ENCODE peak calls at places on chromosomes 11 and 22, in eight cellular contexts. One of them, this sample, is unnamed.

GRCh38 chr11:100576044-100577021 is 110.8 kb upstream of the ARHGAP42 start:
- DNase-seq in uterus: no peak
- DNase-seq in gastrocnemius medialis: no peak
- DNase-seq in IMR-90: peak; percentile 73
- DNase-seq in HepG2: peak; percentile 41
- DNase-seq in esophagus squamous epithelium: no peak
- DNase-seq in K562: peak; percentile 27
- DNase-seq in breast epithelium: no peak
- DNase-seq in this sample: no peak

GRCh38 chr11:19617830-19618523 is 94.7 kb upstream of the NAV2 start:
- DNase-seq in breast epithelium: no peak
- DNase-seq in gastrocnemius medialis: no peak
- DNase-seq in esophagus squamous epithelium: no peak
- DNase-seq in uterus: no peak
- DNase-seq in HepG2: no peak
- DNase-seq in IMR-90: no peak
- DNase-seq in K562: no peak
- DNase-seq in this sample: no peak

GRCh38 chr11:35714882-35715612 is 52.5 kb downstream of the TRIM44 start:
- DNase-seq in uterus: no peak
- DNase-seq in breast epithelium: no peak
- DNase-seq in K562: no peak
- DNase-seq in esophagus squamous epithelium: no peak
- DNase-seq in IMR-90: peak; percentile 76
- DNase-seq in gastrocnemius medialis: no peak
- DNase-seq in HepG2: no peak
- DNase-seq in this sample: no peak

GRCh38 chr22:21802056-21802455 is 65.4 kb downstream of the MAPK1 start:
- DNase-seq in IMR-90: peak; percentile 34
- DNase-seq in breast epithelium: no peak
- DNase-seq in uterus: no peak
- DNase-seq in K562: no peak
- DNase-seq in esophagus squamous epithelium: no peak
- DNase-seq in HepG2: no peak
- DNase-seq in gastrocnemius medialis: no peak
- DNase-seq in this sample: no peak

GRCh38 chr11:86737752-86738151 is 62.6 kb upstream of the PRSS23 start:
- DNase-seq in IMR-90: peak; percentile 49
- DNase-seq in esophagus squamous epithelium: no peak
- DNase-seq in HepG2: no peak
- DNase-seq in gastrocnemius medialis: no peak
- DNase-seq in breast epithelium: no peak
- DNase-seq in K562: no peak
- DNase-seq in uterus: no peak
- DNase-seq in this sample: no peak

GRCh38 chr11:36748856-36749255 is 150.8 kb upstream of the RAG2 start:
- DNase-seq in HepG2: no peak
- DNase-seq in IMR-90: no peak
- DNase-seq in uterus: no peak
- DNase-seq in breast epithelium: no peak
- DNase-seq in K562: no peak
- DNase-seq in esophagus squamous epithelium: no peak
- DNase-seq in gastrocnemius medialis: no peak
- DNase-seq in this sample: no peak

GRCh38 chr11:68843052-68843561 is 1.4 kb upstream of the CPT1A start:
- DNase-seq in breast epithelium: no peak
- DNase-seq in esophagus squamous epithelium: no peak
- DNase-seq in uterus: peak; percentile 39
- DNase-seq in HepG2: no peak
- DNase-seq in K562: no peak
- DNase-seq in gastrocnemius medialis: no peak
- DNase-seq in IMR-90: peak; percentile 29
- DNase-seq in this sample: peak; percentile 51

GRCh38 chr11:84291996-84292395 is 1005.8 kb upstream of the CCDC90B start:
- DNase-seq in gastrocnemius medialis: no peak
- DNase-seq in IMR-90: peak; percentile 39
- DNase-seq in uterus: no peak
- DNase-seq in esophagus squamous epithelium: no peak
- DNase-seq in breast epithelium: no peak
- DNase-seq in K562: no peak
- DNase-seq in HepG2: no peak
- DNase-seq in this sample: no peak

GRCh38 chr11:130371004-130371590 is 56.4 kb upstream of the ZBTB44 start:
- DNase-seq in breast epithelium: no peak
- DNase-seq in IMR-90: no peak
- DNase-seq in uterus: no peak
- DNase-seq in gastrocnemius medialis: no peak
- DNase-seq in esophagus squamous epithelium: no peak
- DNase-seq in K562: peak; percentile 15
- DNase-seq in HepG2: no peak
- DNase-seq in this sample: no peak

GRCh38 chr22:37418627-37419369 is 8.5 kb downstream of the ELFN2 start:
- DNase-seq in gastrocnemius medialis: no peak
- DNase-seq in breast epithelium: no peak
- DNase-seq in HepG2: no peak
- DNase-seq in uterus: no peak
- DNase-seq in K562: no peak
- DNase-seq in esophagus squamous epithelium: no peak
- DNase-seq in IMR-90: no peak
- DNase-seq in this sample: no peak
- H3K27ac ChIP-seq in gastrocnemius medialis: no peak overlapping the region
- H3K27ac ChIP-seq in breast epithelium: no peak overlapping the region
- H3K27ac ChIP-seq in HepG2: no peak overlapping the region
- H3K27ac ChIP-seq in uterus: no peak overlapping the region
- H3K27ac ChIP-seq in K562: no peak overlapping the region
- H3K27ac ChIP-seq in esophagus squamous epithelium: no peak overlapping the region
- H3K27ac ChIP-seq in IMR-90: no peak overlapping the region
- H3K27ac ChIP-seq in this sample: no peak overlapping the region

DNA sequence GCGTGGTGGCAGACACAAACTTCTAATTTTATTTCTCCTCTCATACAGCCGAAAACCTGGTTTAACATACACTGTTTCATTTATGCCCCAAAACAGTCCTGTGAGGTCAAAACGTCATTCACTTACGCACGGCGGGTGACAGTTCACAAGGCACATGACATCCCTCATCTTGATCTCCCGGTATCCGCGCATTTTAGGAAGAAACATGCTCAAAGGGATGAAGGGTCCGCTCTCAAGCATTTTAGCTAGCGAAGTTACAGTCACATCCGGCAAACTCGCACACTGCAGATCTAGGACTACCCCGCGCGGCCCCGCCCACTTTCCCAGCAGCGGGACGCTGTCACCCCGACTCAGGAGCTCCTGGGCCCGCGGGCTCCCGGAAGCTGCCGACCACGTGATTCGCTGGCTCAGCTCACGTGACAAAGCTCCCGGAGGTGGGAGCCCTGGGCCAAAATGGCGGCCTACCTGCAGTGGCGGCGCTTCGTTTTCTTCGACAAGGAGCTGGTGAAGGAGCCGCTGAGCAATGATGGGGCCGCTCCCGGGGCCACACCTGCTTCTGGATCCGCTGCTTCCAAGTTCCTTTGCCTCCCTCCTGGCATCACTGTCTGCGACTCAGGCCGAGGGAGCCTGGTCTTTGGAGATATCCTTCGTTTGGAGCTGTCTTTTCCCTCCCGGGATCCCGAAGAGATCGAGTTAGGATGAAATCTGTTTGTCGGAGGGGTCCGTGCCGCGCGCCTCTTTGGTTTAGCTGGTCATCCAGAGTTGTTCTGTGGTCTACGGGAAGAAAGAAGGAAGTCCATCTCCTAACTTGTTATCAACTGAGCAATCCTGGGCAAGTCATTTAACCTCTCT is at the start of gene VPS11:
- DNase-seq in esophagus squamous epithelium: peak; percentile 87
- DNase-seq in gastrocnemius medialis: peak; percentile 97
- DNase-seq in breast epithelium: peak; percentile 98
- DNase-seq in K562: peak; percentile 98
- DNase-seq in HepG2: peak; percentile 92
- DNase-seq in IMR-90: peak; percentile 96
- DNase-seq in uterus: peak; percentile 96
- DNase-seq in this sample: peak; percentile 98
- TF ChIP-seq POLR2A in esophagus squamous epithelium: peak; percentile 64
- TF ChIP-seq POLR2A in gastrocnemius medialis: peak; percentile 70
- TF ChIP-seq POLR2A in breast epithelium: peak; percentile 35
- TF ChIP-seq POLR2A in K562: peak; percentile 80
- TF ChIP-seq POLR2A in HepG2: peak; percentile 70
- TF ChIP-seq POLR2A in IMR-90: peak; percentile 47
- TF ChIP-seq POLR2A in uterus: peak; percentile 54
- TF ChIP-seq POLR2A in this sample: peak; percentile 71

GRCh38 chr11:25441432-25441831 is 890.5 kb upstream of the ANO3 start:
- DNase-seq in gastrocnemius medialis: no peak
- DNase-seq in K562: no peak
- DNase-seq in esophagus squamous epithelium: no peak
- DNase-seq in IMR-90: no peak
- DNase-seq in breast epithelium: no peak
- DNase-seq in uterus: no peak
- DNase-seq in HepG2: no peak
- DNase-seq in this sample: no peak
- H3K27ac ChIP-seq in gastrocnemius medialis: no peak overlapping the region
- H3K27ac ChIP-seq in K562: no peak overlapping the region
- H3K27ac ChIP-seq in esophagus squamous epithelium: no peak overlapping the region
- H3K27ac ChIP-seq in IMR-90: no peak overlapping the region
- H3K27ac ChIP-seq in breast epithelium: no peak overlapping the region
- H3K27ac ChIP-seq in uterus: no peak overlapping the region
- H3K27ac ChIP-seq in HepG2: no peak overlapping the region
- H3K27ac ChIP-seq in this sample: no peak overlapping the region

GRCh38 chr22:19962246-19962908 is 20.8 kb upstream of the TXNRD2 start:
- DNase-seq in uterus: peak; percentile 53
- DNase-seq in IMR-90: peak; percentile 73
- DNase-seq in K562: peak; percentile 97
- DNase-seq in gastrocnemius medialis: peak; percentile 57
- DNase-seq in breast epithelium: peak; percentile 78
- DNase-seq in esophagus squamous epithelium: no peak
- DNase-seq in HepG2: peak; percentile 84
- DNase-seq in this sample: peak; percentile 88
- TF ChIP-seq POLR2A in uterus: no peak
- TF ChIP-seq POLR2A in IMR-90: no peak
- TF ChIP-seq POLR2A in K562: peak; percentile 65
- TF ChIP-seq POLR2A in gastrocnemius medialis: no peak
- TF ChIP-seq POLR2A in breast epithelium: no peak
- TF ChIP-seq POLR2A in esophagus squamous epithelium: no peak
- TF ChIP-seq POLR2A in HepG2: peak; percentile 28
- TF ChIP-seq POLR2A in this sample: peak; percentile 31

DNA sequence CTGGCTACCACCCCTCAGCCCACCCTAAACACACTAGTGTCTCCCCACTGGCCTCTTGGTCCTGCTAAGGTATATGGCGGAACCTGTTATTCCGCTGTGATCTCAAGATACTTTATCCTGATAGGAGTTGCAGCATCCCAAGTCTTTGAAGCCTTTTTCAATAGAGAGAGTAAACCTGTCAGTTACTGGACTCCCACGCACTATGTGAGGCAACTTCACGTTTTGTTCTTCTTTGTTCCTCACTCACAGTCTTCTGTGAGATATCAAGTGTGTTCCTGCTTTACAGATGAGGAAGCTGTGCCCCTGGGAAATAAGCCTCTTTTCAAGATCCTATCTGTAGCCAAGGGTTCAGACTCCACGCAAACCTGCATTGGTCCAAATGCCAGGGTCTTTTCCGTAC is 127.8 kb downstream of the MYO18B start:
- DNase-seq in K562: no peak
- DNase-seq in gastrocnemius medialis: no peak
- DNase-seq in uterus: no peak
- DNase-seq in HepG2: no peak
- DNase-seq in IMR-90: no peak
- DNase-seq in breast epithelium: no peak
- DNase-seq in esophagus squamous epithelium: no peak
- DNase-seq in this sample: no peak
- H3K27ac ChIP-seq in K562: no peak overlapping the region
- H3K27ac ChIP-seq in gastrocnemius medialis: no peak overlapping the region
- H3K27ac ChIP-seq in uterus: no peak overlapping the region
- H3K27ac ChIP-seq in HepG2: no peak overlapping the region
- H3K27ac ChIP-seq in IMR-90: no peak overlapping the region
- H3K27ac ChIP-seq in breast epithelium: no peak overlapping the region
- H3K27ac ChIP-seq in esophagus squamous epithelium: no peak overlapping the region
- H3K27ac ChIP-seq in this sample: no peak overlapping the region